ENCODE peak calls at places on chromosomes 12 and 14, in eight cellular contexts. One of them, this sample, is unnamed.

GRCh38 chr14:30869525-30870150 is 4.7 kb upstream of the COCH start:
- DNase-seq in lung: no peak
- DNase-seq in heart right ventricle: no peak
- DNase-seq in heart left ventricle: no peak
- DNase-seq in HCT116: no peak
- DNase-seq in GM23248: no peak
- DNase-seq in Peyer's patch: no peak
- DNase-seq in CD8-positive, alpha-beta T cell: no peak
- DNase-seq in this sample: no peak

GRCh38 chr14:82488473-82488872 is 954.8 kb upstream of the SEL1L start:
- DNase-seq in lung: no peak
- DNase-seq in heart right ventricle: no peak
- DNase-seq in heart left ventricle: no peak
- DNase-seq in HCT116: no peak
- DNase-seq in GM23248: no peak
- DNase-seq in Peyer's patch: no peak
- DNase-seq in CD8-positive, alpha-beta T cell: no peak
- DNase-seq in this sample: no peak

GRCh38 chr12:104138747-104139186 is 757 bp upstream of the NFYB start:
- DNase-seq in lung: peak; percentile 28
- DNase-seq in heart right ventricle: no peak
- DNase-seq in heart left ventricle: no peak
- DNase-seq in HCT116: no peak
- DNase-seq in GM23248: peak; percentile 41
- DNase-seq in Peyer's patch: no peak
- DNase-seq in CD8-positive, alpha-beta T cell: no peak
- DNase-seq in this sample: peak; percentile 17

GRCh38 chr12:29039013-29039412 is 110.1 kb upstream of the FAR2 start:
- DNase-seq in lung: no peak
- DNase-seq in heart right ventricle: no peak
- DNase-seq in heart left ventricle: no peak
- DNase-seq in HCT116: no peak
- DNase-seq in GM23248: peak; percentile 93
- DNase-seq in Peyer's patch: no peak
- DNase-seq in CD8-positive, alpha-beta T cell: no peak
- DNase-seq in this sample: no peak

GRCh38 chr12:8033153-8034044 is 883 bp downstream of the FOXJ2 start:
- DNase-seq in lung: peak; percentile 46
- DNase-seq in heart right ventricle: peak; percentile 71
- DNase-seq in heart left ventricle: peak; percentile 67
- DNase-seq in HCT116: no peak
- DNase-seq in GM23248: peak; percentile 67
- DNase-seq in Peyer's patch: peak; percentile 73
- DNase-seq in CD8-positive, alpha-beta T cell: no peak
- DNase-seq in this sample: peak; percentile 74

GRCh38 chr12:78712834-78713455 is 151.6 kb upstream of the SYT1 start:
- DNase-seq in lung: no peak
- DNase-seq in heart right ventricle: no peak
- DNase-seq in heart left ventricle: no peak
- DNase-seq in HCT116: no peak
- DNase-seq in GM23248: no peak
- DNase-seq in Peyer's patch: no peak
- DNase-seq in CD8-positive, alpha-beta T cell: no peak
- DNase-seq in this sample: no peak

GRCh38 chr12:57737467-57738141 is 938 bp downstream of the AGAP2 start:
- DNase-seq in lung: no peak
- DNase-seq in heart right ventricle: no peak
- DNase-seq in heart left ventricle: peak; percentile 21
- DNase-seq in HCT116: no peak
- DNase-seq in GM23248: peak; percentile 67
- DNase-seq in Peyer's patch: no peak
- DNase-seq in CD8-positive, alpha-beta T cell: no peak
- DNase-seq in this sample: no peak

GRCh38 chr14:52918486-52918885 is 32.4 kb downstream of the FERMT2 start:
- DNase-seq in lung: no peak
- DNase-seq in heart right ventricle: no peak
- DNase-seq in heart left ventricle: no peak
- DNase-seq in HCT116: no peak
- DNase-seq in GM23248: peak; percentile 87
- DNase-seq in Peyer's patch: no peak
- DNase-seq in CD8-positive, alpha-beta T cell: peak; percentile 11
- DNase-seq in this sample: no peak

GRCh38 chr12:11765817-11766794 is 116.6 kb downstream of the ETV6 start:
- DNase-seq in lung: peak; percentile 32
- DNase-seq in heart right ventricle: peak; percentile 67
- DNase-seq in heart left ventricle: peak; percentile 54
- DNase-seq in HCT116: no peak
- DNase-seq in GM23248: peak; percentile 76
- DNase-seq in Peyer's patch: peak; percentile 85
- DNase-seq in CD8-positive, alpha-beta T cell: peak; percentile 4
- DNase-seq in this sample: no peak

GRCh38 chr12:111274820-111275219 is 94.1 kb downstream of the PHETA1 start:
- DNase-seq in lung: no peak
- DNase-seq in heart right ventricle: no peak
- DNase-seq in heart left ventricle: no peak
- DNase-seq in HCT116: peak; percentile 15
- DNase-seq in GM23248: peak; percentile 31
- DNase-seq in Peyer's patch: no peak
- DNase-seq in CD8-positive, alpha-beta T cell: no peak
- DNase-seq in this sample: no peak

GRCh38 chr12:62629413-62629812 is 162.8 kb downstream of the MON2 start:
- DNase-seq in lung: no peak
- DNase-seq in heart right ventricle: no peak
- DNase-seq in heart left ventricle: no peak
- DNase-seq in HCT116: no peak
- DNase-seq in GM23248: no peak
- DNase-seq in Peyer's patch: no peak
- DNase-seq in CD8-positive, alpha-beta T cell: no peak
- DNase-seq in this sample: no peak

GRCh38 chr12:48779869-48780268 is 9.0 kb downstream of the ADCY6 start:
- DNase-seq in lung: no peak
- DNase-seq in heart right ventricle: peak; percentile 90
- DNase-seq in heart left ventricle: peak; percentile 89
- DNase-seq in HCT116: no peak
- DNase-seq in GM23248: peak; percentile 27
- DNase-seq in Peyer's patch: no peak
- DNase-seq in CD8-positive, alpha-beta T cell: no peak
- DNase-seq in this sample: peak; percentile 59

GRCh38 chr14:54343276-54344121 is 53.3 kb upstream of the CDKN3 start:
- DNase-seq in lung: no peak
- DNase-seq in heart right ventricle: no peak
- DNase-seq in heart left ventricle: peak; percentile 37
- DNase-seq in HCT116: no peak
- DNase-seq in GM23248: no peak
- DNase-seq in Peyer's patch: no peak
- DNase-seq in CD8-positive, alpha-beta T cell: no peak
- DNase-seq in this sample: no peak

GRCh38 chr12:110858848-110859247 is 12.1 kb downstream of the CCDC63 start:
- DNase-seq in lung: no peak
- DNase-seq in heart right ventricle: no peak
- DNase-seq in heart left ventricle: no peak
- DNase-seq in HCT116: no peak
- DNase-seq in GM23248: peak; percentile 47
- DNase-seq in Peyer's patch: no peak
- DNase-seq in CD8-positive, alpha-beta T cell: no peak
- DNase-seq in this sample: no peak

GRCh38 chr12:43069768-43070221 is 480.2 kb upstream of the PRICKLE1 start:
- DNase-seq in lung: no peak
- DNase-seq in heart right ventricle: peak; percentile 7
- DNase-seq in heart left ventricle: no peak
- DNase-seq in HCT116: no peak
- DNase-seq in GM23248: peak; percentile 73
- DNase-seq in Peyer's patch: no peak
- DNase-seq in CD8-positive, alpha-beta T cell: no peak
- DNase-seq in this sample: peak; percentile 59

GRCh38 chr14:31269599-31270195 is 62.1 kb upstream of the HECTD1 start:
- DNase-seq in lung: no peak
- DNase-seq in heart right ventricle: no peak
- DNase-seq in heart left ventricle: no peak
- DNase-seq in HCT116: no peak
- DNase-seq in GM23248: peak; percentile 14
- DNase-seq in Peyer's patch: no peak
- DNase-seq in CD8-positive, alpha-beta T cell: no peak
- DNase-seq in this sample: no peak

GRCh38 chr12:6420364-6420763 is 24.4 kb upstream of the CD27 start:
- DNase-seq in lung: no peak
- DNase-seq in heart right ventricle: no peak
- DNase-seq in heart left ventricle: no peak
- DNase-seq in HCT116: no peak
- DNase-seq in GM23248: no peak
- DNase-seq in Peyer's patch: no peak
- DNase-seq in CD8-positive, alpha-beta T cell: no peak
- DNase-seq in this sample: no peak

GRCh38 chr12:46219892-46220655 is 48.8 kb downstream of the SLC38A1 start:
- DNase-seq in lung: no peak
- DNase-seq in heart right ventricle: no peak
- DNase-seq in heart left ventricle: no peak
- DNase-seq in HCT116: peak; percentile 68
- DNase-seq in GM23248: peak; percentile 92
- DNase-seq in Peyer's patch: peak; percentile 72
- DNase-seq in CD8-positive, alpha-beta T cell: peak; percentile 68
- DNase-seq in this sample: no peak

GRCh38 chr12:52971701-52972329 is 22.9 kb downstream of the KRT18 start:
- DNase-seq in lung: no peak
- DNase-seq in heart right ventricle: no peak
- DNase-seq in heart left ventricle: no peak
- DNase-seq in HCT116: no peak
- DNase-seq in GM23248: peak; percentile 93
- DNase-seq in Peyer's patch: peak; percentile 71
- DNase-seq in CD8-positive, alpha-beta T cell: no peak
- DNase-seq in this sample: no peak

GRCh38 chr12:113996026-113996425 is 29.9 kb upstream of the RBM19 start:
- DNase-seq in lung: no peak
- DNase-seq in heart right ventricle: no peak
- DNase-seq in heart left ventricle: no peak
- DNase-seq in HCT116: no peak
- DNase-seq in GM23248: no peak
- DNase-seq in Peyer's patch: no peak
- DNase-seq in CD8-positive, alpha-beta T cell: no peak
- DNase-seq in this sample: no peak

GRCh38 chr12:75960086-75960910 is 71.3 kb downstream of the PHLDA1 start:
- DNase-seq in lung: no peak
- DNase-seq in heart right ventricle: no peak
- DNase-seq in heart left ventricle: no peak
- DNase-seq in HCT116: no peak
- DNase-seq in GM23248: no peak
- DNase-seq in Peyer's patch: no peak
- DNase-seq in CD8-positive, alpha-beta T cell: no peak
- DNase-seq in this sample: no peak

GRCh38 chr14:32254952-32255679 is 52.0 kb upstream of the RNU6-8 start:
- DNase-seq in lung: peak; percentile 64
- DNase-seq in heart right ventricle: peak; percentile 65
- DNase-seq in heart left ventricle: peak; percentile 59
- DNase-seq in HCT116: peak; percentile 51
- DNase-seq in GM23248: peak; percentile 87
- DNase-seq in Peyer's patch: peak; percentile 78
- DNase-seq in CD8-positive, alpha-beta T cell: peak; percentile 17
- DNase-seq in this sample: peak; percentile 49

GRCh38 chr12:51246254-51246853 is 7.7 kb downstream of the DAZAP2 start:
- DNase-seq in lung: peak; percentile 43
- DNase-seq in heart right ventricle: peak; percentile 29
- DNase-seq in heart left ventricle: peak; percentile 36
- DNase-seq in HCT116: no peak
- DNase-seq in GM23248: peak; percentile 21
- DNase-seq in Peyer's patch: no peak
- DNase-seq in CD8-positive, alpha-beta T cell: peak; percentile 25
- DNase-seq in this sample: no peak

GRCh38 chr12:53623526-53623925 is 2.7 kb downstream of the ATF7 start:
- DNase-seq in lung: no peak
- DNase-seq in heart right ventricle: peak; percentile 23
- DNase-seq in heart left ventricle: peak; percentile 16
- DNase-seq in HCT116: no peak
- DNase-seq in GM23248: peak; percentile 74
- DNase-seq in Peyer's patch: no peak
- DNase-seq in CD8-positive, alpha-beta T cell: no peak
- DNase-seq in this sample: no peak

GRCh38 chr12:28242888-28243633 is 52.8 kb downstream of the CCDC91 start:
- DNase-seq in lung: no peak
- DNase-seq in heart right ventricle: no peak
- DNase-seq in heart left ventricle: no peak
- DNase-seq in HCT116: no peak
- DNase-seq in GM23248: no peak
- DNase-seq in Peyer's patch: no peak
- DNase-seq in CD8-positive, alpha-beta T cell: no peak
- DNase-seq in this sample: no peak

DNA sequence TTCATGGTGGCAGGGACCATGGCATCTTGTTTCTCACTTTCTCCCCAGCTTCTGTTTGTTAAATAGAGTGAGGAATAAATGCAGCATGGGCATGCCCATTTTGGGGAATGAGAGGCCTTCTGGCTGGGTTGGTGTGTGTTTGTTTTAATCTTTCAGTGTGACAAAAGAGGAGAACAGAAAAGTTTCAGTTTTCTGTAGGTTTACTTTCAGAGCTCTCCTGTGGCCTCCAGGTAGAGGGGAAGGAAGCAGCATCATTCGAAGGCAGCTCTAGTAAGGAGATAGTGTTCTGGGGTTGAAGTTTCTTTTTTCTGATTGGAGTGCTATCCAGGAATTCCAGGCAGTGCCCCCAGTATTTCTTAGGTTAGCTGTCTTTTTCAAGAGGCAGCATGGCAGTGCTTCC is 15.3 kb downstream of the MSRB3 start:
- DNase-seq in lung: no peak
- DNase-seq in heart right ventricle: no peak
- DNase-seq in heart left ventricle: no peak
- DNase-seq in HCT116: no peak
- DNase-seq in GM23248: no peak
- DNase-seq in Peyer's patch: no peak
- DNase-seq in CD8-positive, alpha-beta T cell: no peak
- DNase-seq in this sample: no peak
- H3K4me3 ChIP-seq in lung: no peak overlapping the region
- H3K4me3 ChIP-seq in heart right ventricle: no peak overlapping the region
- H3K4me3 ChIP-seq in heart left ventricle: no peak overlapping the region
- H3K4me3 ChIP-seq in HCT116: no peak overlapping the region
- H3K4me3 ChIP-seq in GM23248: no peak overlapping the region
- H3K4me3 ChIP-seq in Peyer's patch: no peak overlapping the region
- H3K4me3 ChIP-seq in CD8-positive, alpha-beta T cell: no peak overlapping the region
- H3K4me3 ChIP-seq in this sample: no peak overlapping the region

GRCh38 chr14:94601961-94602391 is 10.2 kb upstream of the SERPINA3 start:
- DNase-seq in lung: peak; percentile 44
- DNase-seq in heart right ventricle: peak; percentile 60
- DNase-seq in heart left ventricle: peak; percentile 61
- DNase-seq in HCT116: peak; percentile 27
- DNase-seq in GM23248: peak; percentile 96
- DNase-seq in Peyer's patch: peak; percentile 69
- DNase-seq in CD8-positive, alpha-beta T cell: no peak
- DNase-seq in this sample: peak; percentile 89
- H3K27ac ChIP-seq in lung: no peak overlapping the region
- H3K27ac ChIP-seq in heart right ventricle: peak overlapping the region; percentile 77
- H3K27ac ChIP-seq in heart left ventricle: peak overlapping the region; percentile 78
- H3K27ac ChIP-seq in HCT116: peak overlapping the region; percentile 11
- H3K27ac ChIP-seq in GM23248: peak overlapping the region; percentile 68
- H3K27ac ChIP-seq in Peyer's patch: peak overlapping the region; percentile 5
- H3K27ac ChIP-seq in CD8-positive, alpha-beta T cell: no peak overlapping the region
- H3K27ac ChIP-seq in this sample: peak overlapping the region; percentile 39

GRCh38 chr14:90060965-90061848 is 587 bp upstream of the KCNK13 start:
- DNase-seq in lung: no peak
- DNase-seq in heart right ventricle: no peak
- DNase-seq in heart left ventricle: no peak
- DNase-seq in HCT116: no peak
- DNase-seq in GM23248: peak; percentile 13
- DNase-seq in Peyer's patch: no peak
- DNase-seq in CD8-positive, alpha-beta T cell: no peak
- DNase-seq in this sample: no peak
- H3K4me3 ChIP-seq in lung: no peak overlapping the region
- H3K4me3 ChIP-seq in heart right ventricle: peak overlapping the region; percentile 64
- H3K4me3 ChIP-seq in heart left ventricle: peak overlapping the region; percentile 55
- H3K4me3 ChIP-seq in HCT116: peak overlapping the region; percentile 49
- H3K4me3 ChIP-seq in GM23248: peak overlapping the region; percentile 61
- H3K4me3 ChIP-seq in Peyer's patch: peak overlapping the region; percentile 55
- H3K4me3 ChIP-seq in CD8-positive, alpha-beta T cell: peak overlapping the region; percentile 35
- H3K4me3 ChIP-seq in this sample: peak overlapping the region; percentile 62

GRCh38 chr12:112908548-112908947 is 1.8 kb downstream of the OAS1 start:
- DNase-seq in lung: no peak
- DNase-seq in heart right ventricle: no peak
- DNase-seq in heart left ventricle: no peak
- DNase-seq in HCT116: no peak
- DNase-seq in GM23248: peak; percentile 10
- DNase-seq in Peyer's patch: no peak
- DNase-seq in CD8-positive, alpha-beta T cell: no peak
- DNase-seq in this sample: no peak
- H3K27ac ChIP-seq in lung: no peak overlapping the region
- H3K27ac ChIP-seq in heart right ventricle: peak overlapping the region; percentile 89
- H3K27ac ChIP-seq in heart left ventricle: no peak overlapping the region
- H3K27ac ChIP-seq in HCT116: no peak overlapping the region
- H3K27ac ChIP-seq in GM23248: no peak overlapping the region
- H3K27ac ChIP-seq in Peyer's patch: no peak overlapping the region
- H3K27ac ChIP-seq in CD8-positive, alpha-beta T cell: no peak overlapping the region
- H3K27ac ChIP-seq in this sample: no peak overlapping the region